ENCODE peak calls at places on chromosomes 2 and 18, in eight cellular contexts. M is hepatocyte, Y is lung, A is cardiac fibroblast, S is spleen, R is vagina, T is ovary, X is foreskin keratinocyte. D is an unnamed sample.

GRCh38 chr18:38940863-38941531 is 1375.4 kb upstream of the CELF4 start:
- DNase-seq in X (peak), Y (no peak), R (no peak), A (peak), T (no peak), S (no peak), M (peak), D (peak)

GRCh38 chr2:66433945-66434678 is 813 bp upstream of the MEIS1 start:
- DNase-seq in Y (no peak), T (peak), R (no peak), S (peak), M (peak), A (peak), X (peak), D (peak)

GRCh38 chr2:73987109-73987947 is 2.6 kb downstream of the TET3 start:
- DNase-seq in Y (no peak), M (peak), A (no peak), X (peak), R (no peak), S (peak), T (no peak), D (no peak)

GRCh38 chr18:48679236-48679635 is 140.4 kb downstream of the CTIF start:
- DNase-seq in R (no peak), X (no peak), T (no peak), A (no peak), S (no peak), M (no peak), Y (no peak), D (no peak)

GRCh38 chr2:37882036-37882435 is 43.1 kb upstream of the RMDN2 start:
- DNase-seq in A (no peak), S (no peak), Y (no peak), T (no peak), R (no peak), M (no peak), X (no peak), D (no peak)

GRCh38 chr18:26719909-26720308 is 145.6 kb downstream of the AQP4 start:
- DNase-seq in S (no peak), X (peak), M (no peak), R (no peak), T (no peak), Y (no peak), A (peak), D (no peak)

GRCh38 chr2:183530333-183530901 is 406.2 kb downstream of the NUP35 start:
- DNase-seq in T (no peak), X (no peak), M (no peak), A (no peak), R (no peak), S (no peak), Y (no peak), D (no peak)

GRCh38 chr18:22432672-22433137 is 15.0 kb upstream of the CTAGE1 start:
- DNase-seq in T (peak), M (peak), A (peak), Y (peak), S (no peak), X (peak), R (no peak), D (peak)

GRCh38 chr2:34069604-34070003 is 470.5 kb upstream of the FAM98A start:
- DNase-seq in R (no peak), X (no peak), A (no peak), Y (no peak), S (no peak), M (no peak), T (no peak), D (no peak)

GRCh38 chr2:226427538-226428307 is 371.9 kb downstream of the IRS1 start:
- DNase-seq in A (peak), M (peak), T (no peak), X (peak), R (no peak), S (no peak), Y (no peak), D (peak)

GRCh38 chr18:25710981-25711380 is 359.0 kb upstream of the ZNF521 start:
- DNase-seq in Y (no peak), R (no peak), T (no peak), A (no peak), S (no peak), M (no peak), X (no peak), D (no peak)

DNA sequence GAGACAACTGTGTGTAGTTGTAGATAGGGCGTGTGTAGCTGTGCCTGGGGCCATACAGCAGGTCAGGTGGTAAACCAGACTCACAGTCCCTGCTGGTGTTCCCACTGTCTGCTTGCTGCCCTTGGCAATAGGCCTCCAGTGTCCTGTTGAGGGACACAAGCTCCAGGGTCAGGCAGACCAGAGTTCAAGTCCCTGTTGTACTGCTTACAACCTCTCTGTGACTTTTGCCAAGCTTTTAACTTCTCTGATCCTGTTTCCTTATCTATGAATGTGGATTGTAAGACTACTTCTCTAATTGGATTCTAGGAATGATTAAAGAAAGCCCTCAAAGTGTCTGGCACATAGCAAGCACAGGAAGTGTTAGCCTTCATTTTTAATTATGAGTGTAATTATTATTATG is 68.6 kb downstream of the MERTK start:
- DNase-seq in R (peak), M (no peak), S (no peak), A (no peak), Y (no peak), T (no peak), X (no peak), D (no peak)
- TF ChIP-seq CTCF in R (no peak), M (no peak), S (no peak), A (no peak), Y (no peak), T (no peak), X (no peak), D (no peak)

GRCh38 chr2:79271456-79271855 is 111.9 kb upstream of the REG3A start:
- DNase-seq in Y (no peak), X (no peak), R (no peak), S (no peak), A (no peak), T (no peak), M (no peak), D (no peak)

GRCh38 chr2:79272616-79273015 is 113.1 kb upstream of the REG3A start:
- DNase-seq in M (no peak), T (no peak), R (no peak), Y (no peak), A (no peak), S (no peak), X (no peak), D (no peak)

GRCh38 chr2:79275863-79276262 is 116.3 kb upstream of the REG3A start:
- DNase-seq in S (no peak), M (no peak), T (no peak), Y (no peak), A (no peak), R (no peak), X (no peak), D (no peak)

DNA sequence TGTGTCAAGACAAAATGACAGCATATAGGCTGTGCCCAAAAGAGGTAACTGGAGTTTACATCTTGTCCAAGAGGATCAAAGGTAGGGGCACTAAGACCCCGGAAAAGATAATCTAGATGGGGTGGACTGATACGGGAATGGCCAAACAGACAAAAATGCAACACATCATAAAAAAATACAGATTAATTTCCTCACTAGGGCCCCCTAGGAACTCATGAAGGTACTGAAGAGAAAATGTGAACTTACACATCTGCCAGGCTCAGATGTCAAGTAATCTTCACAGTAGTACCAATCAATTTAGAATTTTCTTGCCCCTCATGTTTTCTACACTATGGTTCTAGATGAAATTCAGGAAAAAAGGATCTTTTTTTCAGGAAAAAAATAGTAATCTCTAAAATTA is 115.6 kb upstream of the REG3A start:
- DNase-seq in R (no peak), M (no peak), S (no peak), A (no peak), X (no peak), Y (no peak), T (no peak), D (no peak)
- TF ChIP-seq CTCF in R (no peak), M (no peak), S (no peak), A (no peak), X (no peak), Y (no peak), T (no peak), D (peak)

GRCh38 chr2:173513117-173513516 is 158.4 kb downstream of the CDCA7 start:
- DNase-seq in T (no peak), X (no peak), M (no peak), S (no peak), A (no peak), R (no peak), Y (no peak), D (no peak)
- TF ChIP-seq CTCF in T (no peak), X (no peak), M (no peak), S (no peak), A (no peak), R (no peak), Y (no peak), D (no peak)

GRCh38 chr2:25286723-25287483 is 54.8 kb downstream of the DNMT3A start:
- DNase-seq in T (no peak), M (no peak), X (no peak), R (no peak), Y (no peak), A (no peak), S (no peak), D (no peak)
- TF ChIP-seq CTCF in T (no peak), M (no peak), X (no peak), R (no peak), Y (no peak), A (no peak), S (no peak), D (no peak)

GRCh38 chr18:75854174-75854573 is 426.7 kb upstream of the SMIM21 start:
- DNase-seq in R (no peak), A (no peak), Y (peak), T (no peak), M (no peak), S (no peak), X (no peak), D (no peak)
- TF ChIP-seq CTCF in R (no peak), A (peak), Y (no peak), T (no peak), M (peak), S (no peak), X (peak), D (peak)

GRCh38 chr18:65788373-65788772 is 37.6 kb downstream of the CDH7 start:
- DNase-seq in A (no peak), R (no peak), M (peak), T (no peak), Y (no peak), X (no peak), S (no peak), D (no peak)
- TF ChIP-seq CTCF in A (no peak), R (no peak), M (peak), T (no peak), Y (no peak), X (no peak), S (no peak), D (no peak)

GRCh38 chr18:10078053-10078452 is 164.2 kb downstream of the VAPA start:
- DNase-seq in R (no peak), M (peak), Y (no peak), S (no peak), A (no peak), X (no peak), T (no peak), D (no peak)

GRCh38 chr18:10074122-10074521 is 160.3 kb downstream of the VAPA start:
- DNase-seq in R (no peak), M (no peak), Y (no peak), X (peak), S (no peak), T (no peak), A (no peak), D (no peak)

GRCh38 chr18:10080372-10080771 is 166.6 kb downstream of the VAPA start:
- DNase-seq in T (no peak), M (no peak), Y (no peak), X (no peak), A (no peak), S (no peak), R (no peak), D (no peak)

GRCh38 chr18:10072659-10073309 is 159.0 kb downstream of the VAPA start:
- DNase-seq in A (peak), X (no peak), R (no peak), S (no peak), Y (no peak), M (no peak), T (no peak), D (peak)

GRCh38 chr18:10076502-10077030 is 162.8 kb downstream of the VAPA start:
- DNase-seq in R (no peak), T (no peak), S (no peak), A (no peak), M (no peak), Y (no peak), X (no peak), D (no peak)
- TF ChIP-seq CTCF in R (no peak), T (no peak), S (no peak), A (no peak), M (peak), Y (no peak), X (peak), D (peak)

D was measured in HFFc6.